ENCODE peak calls at places on chromosomes 12 and 14, in seven cellular contexts. One of them, this sample, is unnamed.

GRCh38 chr12:132153501-132154340 is 9.5 kb downstream of the NOC4L start:
- DNase-seq in spleen: peak; percentile 91
- DNase-seq in Peyer's patch: peak; percentile 75
- DNase-seq in A549: peak; percentile 85
- DNase-seq in stomach: peak; percentile 68
- DNase-seq in AG10803: peak; percentile 63
- DNase-seq in CD8-positive, alpha-beta T cell: peak; percentile 54
- DNase-seq in this sample: no peak

GRCh38 chr12:88362439-88362838 is 217.8 kb downstream of the KITLG start:
- DNase-seq in spleen: no peak
- DNase-seq in Peyer's patch: no peak
- DNase-seq in A549: no peak
- DNase-seq in stomach: no peak
- DNase-seq in AG10803: peak; percentile 28
- DNase-seq in CD8-positive, alpha-beta T cell: no peak
- DNase-seq in this sample: no peak

GRCh38 chr12:67520611-67521010 is 127.9 kb upstream of the DYRK2 start:
- DNase-seq in spleen: no peak
- DNase-seq in Peyer's patch: no peak
- DNase-seq in A549: no peak
- DNase-seq in stomach: no peak
- DNase-seq in AG10803: no peak
- DNase-seq in CD8-positive, alpha-beta T cell: no peak
- DNase-seq in this sample: no peak

GRCh38 chr12:132393245-132393795 is 63.9 kb upstream of the GALNT9 start:
- DNase-seq in spleen: peak; percentile 33
- DNase-seq in Peyer's patch: no peak
- DNase-seq in A549: peak; percentile 95
- DNase-seq in stomach: no peak
- DNase-seq in AG10803: no peak
- DNase-seq in CD8-positive, alpha-beta T cell: no peak
- DNase-seq in this sample: no peak

GRCh38 chr12:122994140-122994675 is 13.7 kb downstream of the ARL6IP4 start:
- DNase-seq in spleen: no peak
- DNase-seq in Peyer's patch: no peak
- DNase-seq in A549: no peak
- DNase-seq in stomach: no peak
- DNase-seq in AG10803: no peak
- DNase-seq in CD8-positive, alpha-beta T cell: no peak
- DNase-seq in this sample: no peak

GRCh38 chr12:16606936-16607335 is 974 bp upstream of the LMO3 start:
- DNase-seq in spleen: no peak
- DNase-seq in Peyer's patch: no peak
- DNase-seq in A549: no peak
- DNase-seq in stomach: no peak
- DNase-seq in AG10803: no peak
- DNase-seq in CD8-positive, alpha-beta T cell: no peak
- DNase-seq in this sample: no peak

GRCh38 chr12:132672116-132672515 is 15.0 kb downstream of the POLE start:
- DNase-seq in spleen: no peak
- DNase-seq in Peyer's patch: peak; percentile 34
- DNase-seq in A549: no peak
- DNase-seq in stomach: no peak
- DNase-seq in AG10803: no peak
- DNase-seq in CD8-positive, alpha-beta T cell: no peak
- DNase-seq in this sample: no peak

GRCh38 chr14:54135804-54136280 is 179.2 kb upstream of the BMP4 start:
- DNase-seq in spleen: no peak
- DNase-seq in Peyer's patch: no peak
- DNase-seq in A549: no peak
- DNase-seq in stomach: no peak
- DNase-seq in AG10803: no peak
- DNase-seq in CD8-positive, alpha-beta T cell: no peak
- DNase-seq in this sample: no peak

GRCh38 chr14:78606111-78606510 is 435.9 kb downstream of the NRXN3 start:
- DNase-seq in spleen: no peak
- DNase-seq in Peyer's patch: no peak
- DNase-seq in A549: no peak
- DNase-seq in stomach: no peak
- DNase-seq in AG10803: peak; percentile 97
- DNase-seq in CD8-positive, alpha-beta T cell: no peak
- DNase-seq in this sample: no peak

GRCh38 chr12:52233462-52234141 is 559 bp downstream of the KRT7 start:
- DNase-seq in spleen: peak; percentile 55
- DNase-seq in Peyer's patch: no peak
- DNase-seq in A549: no peak
- DNase-seq in stomach: no peak
- DNase-seq in AG10803: no peak
- DNase-seq in CD8-positive, alpha-beta T cell: no peak
- DNase-seq in this sample: no peak
- H3K4me3 ChIP-seq in spleen: no peak overlapping the region
- H3K4me3 ChIP-seq in Peyer's patch: no peak overlapping the region
- H3K4me3 ChIP-seq in A549: peak overlapping the region; percentile 93
- H3K4me3 ChIP-seq in stomach: peak overlapping the region; percentile 19
- H3K4me3 ChIP-seq in AG10803: peak overlapping the region; percentile 42
- H3K4me3 ChIP-seq in CD8-positive, alpha-beta T cell: no peak overlapping the region
- H3K4me3 ChIP-seq in this sample: peak overlapping the region; percentile 45

GRCh38 chr14:39576726-39577125 is 144.5 kb upstream of the FBXO33 start:
- DNase-seq in spleen: no peak
- DNase-seq in Peyer's patch: no peak
- DNase-seq in A549: no peak
- DNase-seq in stomach: no peak
- DNase-seq in AG10803: no peak
- DNase-seq in CD8-positive, alpha-beta T cell: no peak
- DNase-seq in this sample: no peak

GRCh38 chr14:39582028-39582654 is 149.9 kb upstream of the FBXO33 start:
- DNase-seq in spleen: no peak
- DNase-seq in Peyer's patch: no peak
- DNase-seq in A549: no peak
- DNase-seq in stomach: no peak
- DNase-seq in AG10803: no peak
- DNase-seq in CD8-positive, alpha-beta T cell: no peak
- DNase-seq in this sample: no peak

GRCh38 chr14:39576258-39576657 is 144.0 kb upstream of the FBXO33 start:
- DNase-seq in spleen: no peak
- DNase-seq in Peyer's patch: no peak
- DNase-seq in A549: no peak
- DNase-seq in stomach: no peak
- DNase-seq in AG10803: no peak
- DNase-seq in CD8-positive, alpha-beta T cell: no peak
- DNase-seq in this sample: no peak

DNA sequence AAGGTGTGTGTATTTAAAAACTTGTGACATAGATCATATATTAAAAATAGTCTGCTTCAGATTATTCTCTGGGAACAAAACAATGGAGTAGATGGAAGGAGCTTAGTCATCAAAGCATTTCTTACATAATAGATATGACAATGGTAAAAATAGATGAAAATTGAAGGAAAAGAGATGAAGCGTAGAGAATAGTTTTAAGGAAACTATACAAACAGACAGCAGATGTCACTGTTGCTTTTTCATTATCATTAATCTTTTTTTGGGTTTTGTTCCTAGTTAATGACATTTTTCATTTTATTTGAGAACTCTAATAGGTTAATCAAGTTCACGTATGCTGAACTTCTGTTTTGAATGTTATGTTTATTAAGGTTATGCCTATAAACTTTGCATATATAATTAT is 149.2 kb upstream of the FBXO33 start:
- DNase-seq in spleen: no peak
- DNase-seq in Peyer's patch: no peak
- DNase-seq in A549: no peak
- DNase-seq in stomach: no peak
- DNase-seq in AG10803: no peak
- DNase-seq in CD8-positive, alpha-beta T cell: no peak
- DNase-seq in this sample: no peak
- TF ChIP-seq CTCF in spleen: no peak
- TF ChIP-seq CTCF in Peyer's patch: no peak
- TF ChIP-seq CTCF in A549: peak; percentile 28
- TF ChIP-seq CTCF in stomach: no peak
- TF ChIP-seq CTCF in AG10803: no peak
- TF ChIP-seq CTCF in CD8-positive, alpha-beta T cell: peak; percentile 41
- TF ChIP-seq CTCF in this sample: peak; percentile 35

GRCh38 chr12:89389755-89390661 is 37.7 kb upstream of the DUSP6 start:
- DNase-seq in spleen: no peak
- DNase-seq in Peyer's patch: no peak
- DNase-seq in A549: no peak
- DNase-seq in stomach: no peak
- DNase-seq in AG10803: no peak
- DNase-seq in CD8-positive, alpha-beta T cell: no peak
- DNase-seq in this sample: no peak
- H3K4me3 ChIP-seq in spleen: no peak overlapping the region
- H3K4me3 ChIP-seq in Peyer's patch: no peak overlapping the region
- H3K4me3 ChIP-seq in A549: no peak overlapping the region
- H3K4me3 ChIP-seq in stomach: no peak overlapping the region
- H3K4me3 ChIP-seq in AG10803: no peak overlapping the region
- H3K4me3 ChIP-seq in CD8-positive, alpha-beta T cell: no peak overlapping the region
- H3K4me3 ChIP-seq in this sample: no peak overlapping the region

DNA sequence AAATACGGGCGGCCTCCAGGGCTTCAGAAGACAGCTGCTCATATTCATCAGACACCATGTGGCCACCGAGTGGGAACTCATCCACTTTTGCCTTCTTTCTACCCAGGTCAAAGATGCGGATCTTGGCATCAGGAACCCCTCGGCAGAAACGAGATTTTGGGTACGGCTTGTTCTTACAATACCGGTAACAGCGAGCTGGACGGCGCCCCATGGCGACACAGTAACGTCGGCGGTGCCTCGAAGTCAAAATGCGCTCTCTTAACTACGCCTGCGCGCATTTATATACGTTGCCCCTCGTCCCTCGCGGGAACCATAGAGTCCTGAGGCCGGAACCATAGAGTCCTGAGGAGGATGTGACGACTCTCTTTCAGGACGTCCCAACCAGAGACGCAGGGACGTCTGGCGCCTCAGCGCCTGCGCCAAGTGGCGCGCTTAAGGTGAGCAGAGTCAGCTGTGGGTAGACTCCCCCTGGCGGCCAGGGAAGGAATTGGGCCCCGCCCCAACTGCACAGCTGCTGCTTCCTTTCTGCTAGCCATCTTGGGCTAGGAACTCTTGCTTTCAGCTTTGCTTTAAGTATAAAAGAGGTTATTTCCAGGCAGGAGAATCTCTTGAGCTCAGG is at the start of gene RPL10L:
- DNase-seq in spleen: peak; percentile 55
- DNase-seq in Peyer's patch: no peak
- DNase-seq in A549: no peak
- DNase-seq in stomach: no peak
- DNase-seq in AG10803: no peak
- DNase-seq in CD8-positive, alpha-beta T cell: no peak
- DNase-seq in this sample: no peak
- TF ChIP-seq CTCF in spleen: no peak
- TF ChIP-seq CTCF in Peyer's patch: no peak
- TF ChIP-seq CTCF in A549: no peak
- TF ChIP-seq CTCF in stomach: no peak
- TF ChIP-seq CTCF in AG10803: no peak
- TF ChIP-seq CTCF in CD8-positive, alpha-beta T cell: no peak
- TF ChIP-seq CTCF in this sample: no peak